ENCODE peak calls at places on chromosomes 5 and 9, in ten cellular contexts. X, Y, H, N, B, G, M, U, E and P are unnamed samples.

GRCh38 chr5:176528301-176528700 is 8.9 kb downstream of the RNF44 start:
- DNase-seq in N (no peak), X (no peak), G (no peak), Y (no peak), H (peak; percentile 72), U (no peak), B (no peak), E (no peak), M (no peak), P (no peak)

GRCh38 chr5:37214550-37214949 is 34.6 kb downstream of the CPLANE1 start:
- DNase-seq in Y (no peak), E (no peak), H (peak; percentile 12), G (no peak), M (no peak), U (no peak), X (peak; percentile 4), N (no peak), B (no peak), P (no peak)

GRCh38 chr5:73284196-73284795 is 111.3 kb downstream of the TMEM174 start:
- DNase-seq in N (no peak), B (no peak), Y (no peak), G (no peak), U (no peak), H (no peak), M (no peak), E (no peak), X (no peak), P (no peak)

GRCh38 chr5:149224282-149224681 is 47.4 kb upstream of the AFAP1L1 start:
- DNase-seq in Y (no peak), M (no peak), U (no peak), G (no peak), E (no peak), N (no peak), B (no peak), H (no peak), X (no peak), P (no peak)

GRCh38 chr5:91103353-91104061 is 279.6 kb downstream of the ARRDC3 start:
- DNase-seq in B (no peak), G (no peak), E (no peak), X (no peak), H (no peak), M (no peak), N (no peak), U (peak; percentile 42), Y (peak; percentile 29), P (no peak)

GRCh38 chr5:98464737-98465330 is 308.6 kb upstream of the RGMB start:
- DNase-seq in N (no peak), Y (no peak), G (no peak), U (no peak), M (no peak), E (no peak), B (no peak), H (peak; percentile 38), X (no peak), P (no peak)

GRCh38 chr5:88384901-88385300 is 116.3 kb upstream of the TMEM161B start:
- DNase-seq in X (no peak), E (no peak), U (no peak), N (no peak), H (no peak), B (no peak), Y (no peak), G (no peak), M (no peak), P (no peak)

GRCh38 chr9:32926901-32927300 is 74.5 kb downstream of the APTX start:
- DNase-seq in X (no peak), Y (no peak), B (no peak), E (no peak), M (no peak), N (no peak), G (no peak), U (no peak), H (no peak), P (no peak)

GRCh38 chr5:95959051-95959963 is 2.3 kb downstream of the ELL2 start:
- DNase-seq in M (no peak), G (no peak), Y (no peak), N (no peak), B (no peak), X (no peak), H (no peak), U (peak; percentile 32), E (peak; percentile 7), P (no peak)

GRCh38 chr9:121551985-121552753 is 52.5 kb upstream of the GGTA1 start:
- DNase-seq in G (no peak), B (no peak), M (no peak), Y (no peak), X (no peak), N (no peak), H (peak; percentile 30), U (no peak), E (no peak), P (no peak)

GRCh38 chr5:31066655-31067328 is 126.7 kb upstream of the CDH6 start:
- DNase-seq in M (no peak), U (no peak), B (no peak), N (peak; percentile 3), Y (peak; percentile 35), X (no peak), H (no peak), G (no peak), E (no peak), P (peak; percentile 4)

GRCh38 chr5:1509346-1510085 is 14.2 kb downstream of the LPCAT1 start:
- DNase-seq in B (no peak), N (no peak), E (no peak), U (no peak), X (no peak), Y (no peak), M (no peak), H (no peak), G (peak; percentile 10), P (no peak)

GRCh38 chr9:71909887-71910601 is 949 bp downstream of the ABHD17B start:
- DNase-seq in N (peak; percentile 46), B (peak; percentile 27), G (no peak), U (peak; percentile 32), Y (no peak), H (peak; percentile 54), E (peak; percentile 86), M (peak; percentile 58), X (peak; percentile 35), P (no peak)

GRCh38 chr9:71901695-71902094 is 9.3 kb downstream of the ABHD17B start:
- DNase-seq in B (no peak), N (no peak), U (no peak), G (no peak), H (peak; percentile 39), M (no peak), X (no peak), Y (no peak), E (no peak), P (no peak)

GRCh38 chr9:71904076-71904475 is 6.9 kb downstream of the ABHD17B start:
- DNase-seq in H (no peak), G (no peak), Y (no peak), N (no peak), X (no peak), M (no peak), B (no peak), U (no peak), E (no peak), P (no peak)
- TF ChIP-seq CTCF in H (no peak), G (no peak), Y (no peak), N (no peak), X (no peak), M (no peak), B (no peak), U (no peak), E (no peak), P (no peak)

GRCh38 chr5:125120012-125120411 is 373.6 kb upstream of the ZNF608 start:
- DNase-seq in E (no peak), U (no peak), M (no peak), Y (no peak), G (no peak), H (no peak), N (no peak), X (no peak), B (no peak), P (no peak)

GRCh38 chr5:125112196-125112595 is 365.8 kb upstream of the ZNF608 start:
- DNase-seq in E (no peak), M (no peak), X (no peak), Y (no peak), U (peak; percentile 21), G (no peak), H (no peak), B (no peak), N (peak; percentile 15), P (peak; percentile 32)

GRCh38 chr5:125113328-125113727 is 366.9 kb upstream of the ZNF608 start:
- DNase-seq in N (no peak), E (no peak), B (no peak), Y (no peak), M (no peak), G (no peak), H (peak; percentile 28), U (no peak), X (no peak), P (no peak)

GRCh38 chr5:125115180-125115495 is 368.7 kb upstream of the ZNF608 start:
- DNase-seq in H (no peak), B (no peak), E (no peak), N (no peak), U (no peak), X (no peak), M (no peak), G (no peak), Y (no peak), P (no peak)

DNA sequence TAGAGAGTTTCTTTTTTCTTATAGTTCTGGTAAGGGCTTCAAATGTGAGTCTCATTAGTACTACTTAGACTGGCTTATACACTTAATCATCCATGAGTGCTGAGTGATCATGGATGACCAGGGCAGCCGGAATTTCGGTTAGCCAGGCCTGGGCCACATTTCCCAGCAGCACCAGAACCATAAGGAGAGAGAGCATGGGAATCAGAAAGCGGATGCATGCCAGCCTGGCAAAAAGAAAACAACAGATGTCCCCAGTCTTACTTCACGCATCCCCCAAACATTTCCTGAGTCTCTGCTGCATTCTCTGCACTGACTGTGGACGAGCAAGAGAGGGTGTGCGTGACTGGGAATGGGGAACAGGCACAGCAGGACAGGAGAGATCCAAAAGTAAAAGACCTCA is 371.1 kb upstream of the ZNF608 start:
- DNase-seq in X (no peak), E (no peak), M (no peak), H (no peak), B (no peak), U (no peak), N (no peak), Y (peak; percentile 47), G (no peak), P (no peak)
- TF ChIP-seq CTCF in X (no peak), E (no peak), M (no peak), H (no peak), B (no peak), U (no peak), N (no peak), Y (no peak), G (no peak), P (no peak)

DNA sequence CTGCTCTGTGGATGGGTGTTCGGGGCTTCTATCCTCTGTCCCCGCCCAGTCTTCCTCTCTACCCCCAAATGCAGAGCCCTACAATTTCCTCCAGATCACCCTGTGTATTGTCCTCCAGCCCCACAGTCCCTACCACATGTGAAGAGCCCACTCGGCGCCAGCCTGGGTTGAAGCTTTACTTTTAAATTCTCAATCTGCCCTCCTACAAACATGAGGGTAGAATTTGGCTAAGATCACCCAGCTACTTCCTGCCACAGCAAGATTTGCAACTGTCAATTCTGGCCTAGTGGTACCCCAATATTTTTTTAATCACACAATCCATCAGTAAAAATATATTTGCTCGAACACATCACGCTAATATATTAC is 3.9 kb downstream of the AKNA start:
- DNase-seq in M (no peak), U (no peak), X (no peak), B (no peak), Y (no peak), N (no peak), H (no peak), E (no peak), G (no peak), P (no peak)
- TF ChIP-seq CTCF in M (no peak), U (no peak), X (no peak), B (no peak), Y (no peak), N (no peak), H (no peak), E (no peak), G (no peak), P (no peak)

GRCh38 chr5:127536687-127537086 is 19.2 kb downstream of the PRRC1 start:
- DNase-seq in E (no peak), U (no peak), H (peak; percentile 11), X (no peak), M (peak; percentile 30), N (peak; percentile 21), B (peak; percentile 14), G (no peak), Y (no peak), P (no peak)
- TF ChIP-seq CTCF in E (peak; percentile 56), U (no peak), H (peak; percentile 85), X (peak; percentile 36), M (peak; percentile 63), N (peak; percentile 31), B (no peak), G (no peak), Y (no peak), P (peak; percentile 46)